ENCODE peak calls at places on chromosomes 7 and 10, in nine cellular contexts. One of them, this sample, is unnamed.

GRCh38 chr7:134901389-134902020 is 84.8 kb upstream of the AGBL3 start:
- DNase-seq in BE2C: no peak
- DNase-seq in choroid plexus epithelial cell: no peak
- DNase-seq in ovary: no peak
- DNase-seq in HCT116: no peak
- DNase-seq in dorsolateral prefrontal cortex: no peak
- DNase-seq in AG09309: no peak
- DNase-seq in HFF-Myc: no peak
- DNase-seq in esophagus squamous epithelium: no peak
- DNase-seq in this sample: peak; percentile 59

GRCh38 chr10:97567891-97568290 is 4.7 kb upstream of the ANKRD2 start:
- DNase-seq in BE2C: no peak
- DNase-seq in dorsolateral prefrontal cortex: no peak
- DNase-seq in ovary: no peak
- DNase-seq in HCT116: no peak
- DNase-seq in esophagus squamous epithelium: no peak
- DNase-seq in HFF-Myc: no peak
- DNase-seq in AG09309: no peak
- DNase-seq in choroid plexus epithelial cell: no peak
- DNase-seq in this sample: no peak

GRCh38 chr10:131846224-131847101 is 54.3 kb upstream of the PPP2R2D start:
- DNase-seq in ovary: no peak
- DNase-seq in HFF-Myc: no peak
- DNase-seq in dorsolateral prefrontal cortex: no peak
- DNase-seq in BE2C: peak; percentile 2
- DNase-seq in esophagus squamous epithelium: no peak
- DNase-seq in HCT116: no peak
- DNase-seq in choroid plexus epithelial cell: no peak
- DNase-seq in AG09309: no peak
- DNase-seq in this sample: no peak

GRCh38 chr10:132173185-132173584 is 13.6 kb upstream of the DPYSL4 start:
- DNase-seq in esophagus squamous epithelium: no peak
- DNase-seq in ovary: no peak
- DNase-seq in HCT116: no peak
- DNase-seq in dorsolateral prefrontal cortex: peak; percentile 2
- DNase-seq in BE2C: no peak
- DNase-seq in AG09309: no peak
- DNase-seq in choroid plexus epithelial cell: no peak
- DNase-seq in HFF-Myc: no peak
- DNase-seq in this sample: no peak

GRCh38 chr10:28991326-28991725 is 297.5 kb upstream of the LYZL1 start:
- DNase-seq in BE2C: no peak
- DNase-seq in dorsolateral prefrontal cortex: no peak
- DNase-seq in ovary: no peak
- DNase-seq in HFF-Myc: no peak
- DNase-seq in AG09309: peak; percentile 54
- DNase-seq in choroid plexus epithelial cell: peak; percentile 53
- DNase-seq in HCT116: peak; percentile 76
- DNase-seq in esophagus squamous epithelium: no peak
- DNase-seq in this sample: peak; percentile 35

GRCh38 chr7:132488634-132489302 is 87.5 kb downstream of the PLXNA4 start:
- DNase-seq in BE2C: peak; percentile 54
- DNase-seq in dorsolateral prefrontal cortex: no peak
- DNase-seq in choroid plexus epithelial cell: no peak
- DNase-seq in HFF-Myc: peak; percentile 5
- DNase-seq in ovary: no peak
- DNase-seq in esophagus squamous epithelium: no peak
- DNase-seq in HCT116: no peak
- DNase-seq in AG09309: no peak
- DNase-seq in this sample: peak; percentile 70

GRCh38 chr7:20541615-20542349 is 73.7 kb upstream of the ABCB5 start:
- DNase-seq in AG09309: no peak
- DNase-seq in BE2C: peak; percentile 58
- DNase-seq in HFF-Myc: no peak
- DNase-seq in ovary: no peak
- DNase-seq in choroid plexus epithelial cell: no peak
- DNase-seq in esophagus squamous epithelium: no peak
- DNase-seq in HCT116: no peak
- DNase-seq in dorsolateral prefrontal cortex: no peak
- DNase-seq in this sample: no peak

GRCh38 chr10:122567056-122567660 is 6.6 kb downstream of the DMBT1 start:
- DNase-seq in choroid plexus epithelial cell: peak; percentile 38
- DNase-seq in ovary: no peak
- DNase-seq in HCT116: peak; percentile 28
- DNase-seq in dorsolateral prefrontal cortex: no peak
- DNase-seq in AG09309: no peak
- DNase-seq in BE2C: peak; percentile 18
- DNase-seq in esophagus squamous epithelium: no peak
- DNase-seq in HFF-Myc: no peak
- DNase-seq in this sample: peak; percentile 27

GRCh38 chr10:19749185-19749729 is 67.0 kb upstream of the PLXDC2 start:
- DNase-seq in choroid plexus epithelial cell: peak; percentile 77
- DNase-seq in esophagus squamous epithelium: no peak
- DNase-seq in ovary: no peak
- DNase-seq in AG09309: peak; percentile 3
- DNase-seq in BE2C: no peak
- DNase-seq in HFF-Myc: no peak
- DNase-seq in dorsolateral prefrontal cortex: no peak
- DNase-seq in HCT116: no peak
- DNase-seq in this sample: peak; percentile 78

GRCh38 chr10:8768854-8769253 is 714.4 kb downstream of the GATA3 start:
- DNase-seq in dorsolateral prefrontal cortex: no peak
- DNase-seq in BE2C: no peak
- DNase-seq in esophagus squamous epithelium: no peak
- DNase-seq in choroid plexus epithelial cell: no peak
- DNase-seq in AG09309: no peak
- DNase-seq in HCT116: no peak
- DNase-seq in HFF-Myc: no peak
- DNase-seq in ovary: no peak
- DNase-seq in this sample: no peak

GRCh38 chr10:133124357-133125211 is 35.4 kb upstream of the KNDC1 start:
- DNase-seq in dorsolateral prefrontal cortex: peak; percentile 8
- DNase-seq in HCT116: no peak
- DNase-seq in AG09309: no peak
- DNase-seq in BE2C: peak; percentile 58
- DNase-seq in choroid plexus epithelial cell: peak; percentile 16
- DNase-seq in esophagus squamous epithelium: no peak
- DNase-seq in ovary: no peak
- DNase-seq in HFF-Myc: no peak
- DNase-seq in this sample: no peak

GRCh38 chr10:33743429-33743857 is 409.0 kb upstream of the NRP1 start:
- DNase-seq in BE2C: no peak
- DNase-seq in esophagus squamous epithelium: no peak
- DNase-seq in AG09309: no peak
- DNase-seq in HCT116: no peak
- DNase-seq in ovary: no peak
- DNase-seq in HFF-Myc: no peak
- DNase-seq in choroid plexus epithelial cell: no peak
- DNase-seq in dorsolateral prefrontal cortex: no peak
- DNase-seq in this sample: no peak

GRCh38 chr7:4713183-4713784 is 31.2 kb downstream of the FOXK1 start:
- DNase-seq in HCT116: no peak
- DNase-seq in AG09309: no peak
- DNase-seq in esophagus squamous epithelium: no peak
- DNase-seq in dorsolateral prefrontal cortex: no peak
- DNase-seq in HFF-Myc: no peak
- DNase-seq in ovary: no peak
- DNase-seq in BE2C: no peak
- DNase-seq in choroid plexus epithelial cell: peak; percentile 59
- DNase-seq in this sample: peak; percentile 78

GRCh38 chr10:126013489-126014281 is 117.3 kb downstream of the FANK1 start:
- DNase-seq in ovary: no peak
- DNase-seq in HCT116: no peak
- DNase-seq in esophagus squamous epithelium: no peak
- DNase-seq in BE2C: no peak
- DNase-seq in AG09309: peak; percentile 39
- DNase-seq in HFF-Myc: peak; percentile 70
- DNase-seq in dorsolateral prefrontal cortex: no peak
- DNase-seq in choroid plexus epithelial cell: peak; percentile 80
- DNase-seq in this sample: peak; percentile 92

GRCh38 chr10:31698169-31698890 is 230.3 kb downstream of the ARHGAP12 start:
- DNase-seq in dorsolateral prefrontal cortex: no peak
- DNase-seq in choroid plexus epithelial cell: peak; percentile 93
- DNase-seq in HFF-Myc: no peak
- DNase-seq in esophagus squamous epithelium: no peak
- DNase-seq in HCT116: no peak
- DNase-seq in BE2C: no peak
- DNase-seq in AG09309: peak; percentile 86
- DNase-seq in ovary: peak; percentile 74
- DNase-seq in this sample: peak; percentile 96

GRCh38 chr10:68208424-68209042 is 23.4 kb downstream of the ATOH7 start:
- DNase-seq in ovary: peak; percentile 23
- DNase-seq in dorsolateral prefrontal cortex: peak; percentile 32
- DNase-seq in HFF-Myc: peak; percentile 67
- DNase-seq in HCT116: peak; percentile 81
- DNase-seq in BE2C: peak; percentile 75
- DNase-seq in AG09309: peak; percentile 52
- DNase-seq in esophagus squamous epithelium: no peak
- DNase-seq in choroid plexus epithelial cell: peak; percentile 85
- DNase-seq in this sample: peak; percentile 80

GRCh38 chr10:11173062-11173461 is 155.4 kb downstream of the CELF2 start:
- DNase-seq in HFF-Myc: no peak
- DNase-seq in HCT116: no peak
- DNase-seq in choroid plexus epithelial cell: no peak
- DNase-seq in BE2C: no peak
- DNase-seq in dorsolateral prefrontal cortex: no peak
- DNase-seq in AG09309: no peak
- DNase-seq in esophagus squamous epithelium: no peak
- DNase-seq in ovary: no peak
- DNase-seq in this sample: no peak
- H3K4me3 ChIP-seq in HFF-Myc: no peak overlapping the region
- H3K4me3 ChIP-seq in HCT116: no peak overlapping the region
- H3K4me3 ChIP-seq in choroid plexus epithelial cell: no peak overlapping the region
- H3K4me3 ChIP-seq in BE2C: no peak overlapping the region
- H3K4me3 ChIP-seq in dorsolateral prefrontal cortex: peak overlapping the region; percentile 28
- H3K4me3 ChIP-seq in AG09309: no peak overlapping the region
- H3K4me3 ChIP-seq in esophagus squamous epithelium: no peak overlapping the region
- H3K4me3 ChIP-seq in ovary: no peak overlapping the region
- H3K4me3 ChIP-seq in this sample: no peak overlapping the region

DNA sequence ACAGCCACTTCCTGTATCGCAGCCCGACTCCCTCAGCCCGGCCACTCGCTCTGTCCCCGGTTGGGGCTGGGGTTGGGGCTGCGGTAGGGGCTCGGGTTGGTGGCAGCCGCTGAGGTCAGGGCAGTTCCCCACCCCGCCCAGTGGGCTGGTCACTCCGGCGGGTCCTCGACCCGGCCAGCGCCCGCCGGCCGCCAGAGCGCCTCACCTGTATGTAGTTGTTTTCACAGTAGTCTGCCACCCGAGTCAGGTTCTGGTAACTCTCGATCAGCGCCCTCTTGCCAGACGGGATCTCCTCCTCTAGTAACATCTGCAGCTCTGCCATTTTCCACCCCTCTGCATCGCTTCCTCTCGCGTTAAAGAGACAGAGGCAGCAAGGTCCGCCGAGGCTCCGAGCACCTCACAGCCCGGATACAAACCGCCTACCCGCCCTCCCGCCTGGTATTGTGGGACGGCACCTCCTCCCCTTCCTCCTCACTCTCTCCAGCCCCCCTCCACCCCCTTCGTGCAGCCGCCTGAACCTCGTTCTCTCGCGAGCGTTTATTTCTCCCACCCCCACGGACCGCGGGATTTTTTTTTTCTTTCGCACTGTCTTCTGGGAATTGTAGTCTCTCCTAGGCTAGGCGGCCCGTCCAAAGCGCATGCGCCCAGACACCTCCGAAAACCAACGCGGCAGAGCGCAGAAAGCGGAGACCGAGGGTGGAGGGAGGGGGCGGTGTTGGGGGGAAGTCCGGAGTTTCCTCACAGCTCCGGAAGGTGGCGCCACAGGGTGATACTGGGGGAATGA is at the start of gene ABI1:
- DNase-seq in HCT116: peak; percentile 97
- DNase-seq in AG09309: peak; percentile 95
- DNase-seq in esophagus squamous epithelium: peak; percentile 96
- DNase-seq in HFF-Myc: peak; percentile 98
- DNase-seq in BE2C: peak; percentile 96
- DNase-seq in choroid plexus epithelial cell: peak; percentile 99
- DNase-seq in ovary: peak; percentile 97
- DNase-seq in dorsolateral prefrontal cortex: peak; percentile 96
- DNase-seq in this sample: peak; percentile 98
- TF ChIP-seq CTCF in HCT116: no peak
- TF ChIP-seq CTCF in AG09309: peak; percentile 67
- TF ChIP-seq CTCF in esophagus squamous epithelium: peak; percentile 54
- TF ChIP-seq CTCF in HFF-Myc: peak; percentile 73
- TF ChIP-seq CTCF in BE2C: peak; percentile 69
- TF ChIP-seq CTCF in choroid plexus epithelial cell: peak; percentile 75
- TF ChIP-seq CTCF in ovary: no peak
- TF ChIP-seq CTCF in dorsolateral prefrontal cortex: no peak
- TF ChIP-seq CTCF in this sample: peak; percentile 66

GRCh38 chr7:156069897-156070296 is 257.6 kb upstream of the SHH start:
- DNase-seq in ovary: no peak
- DNase-seq in AG09309: no peak
- DNase-seq in HFF-Myc: no peak
- DNase-seq in choroid plexus epithelial cell: no peak
- DNase-seq in esophagus squamous epithelium: no peak
- DNase-seq in HCT116: no peak
- DNase-seq in BE2C: no peak
- DNase-seq in dorsolateral prefrontal cortex: no peak
- DNase-seq in this sample: no peak

GRCh38 chr7:156063241-156063810 is 251.1 kb upstream of the SHH start:
- DNase-seq in dorsolateral prefrontal cortex: no peak
- DNase-seq in AG09309: no peak
- DNase-seq in ovary: no peak
- DNase-seq in HFF-Myc: no peak
- DNase-seq in esophagus squamous epithelium: no peak
- DNase-seq in choroid plexus epithelial cell: no peak
- DNase-seq in HCT116: no peak
- DNase-seq in BE2C: no peak
- DNase-seq in this sample: no peak

GRCh38 chr7:156064921-156065386 is 252.7 kb upstream of the SHH start:
- DNase-seq in AG09309: no peak
- DNase-seq in BE2C: no peak
- DNase-seq in ovary: no peak
- DNase-seq in HCT116: no peak
- DNase-seq in dorsolateral prefrontal cortex: no peak
- DNase-seq in esophagus squamous epithelium: no peak
- DNase-seq in HFF-Myc: no peak
- DNase-seq in choroid plexus epithelial cell: peak; percentile 7
- DNase-seq in this sample: no peak

GRCh38 chr7:156065400-156065799 is 253.1 kb upstream of the SHH start:
- DNase-seq in HFF-Myc: no peak
- DNase-seq in dorsolateral prefrontal cortex: no peak
- DNase-seq in esophagus squamous epithelium: no peak
- DNase-seq in ovary: no peak
- DNase-seq in BE2C: no peak
- DNase-seq in HCT116: no peak
- DNase-seq in AG09309: no peak
- DNase-seq in choroid plexus epithelial cell: no peak
- DNase-seq in this sample: no peak

GRCh38 chr7:156067156-156067555 is 254.9 kb upstream of the SHH start:
- DNase-seq in HFF-Myc: no peak
- DNase-seq in AG09309: no peak
- DNase-seq in esophagus squamous epithelium: no peak
- DNase-seq in ovary: no peak
- DNase-seq in BE2C: no peak
- DNase-seq in choroid plexus epithelial cell: no peak
- DNase-seq in HCT116: no peak
- DNase-seq in dorsolateral prefrontal cortex: no peak
- DNase-seq in this sample: no peak
- H3K4me3 ChIP-seq in HFF-Myc: no peak overlapping the region
- H3K4me3 ChIP-seq in AG09309: no peak overlapping the region
- H3K4me3 ChIP-seq in esophagus squamous epithelium: no peak overlapping the region
- H3K4me3 ChIP-seq in ovary: no peak overlapping the region
- H3K4me3 ChIP-seq in BE2C: no peak overlapping the region
- H3K4me3 ChIP-seq in choroid plexus epithelial cell: no peak overlapping the region
- H3K4me3 ChIP-seq in HCT116: no peak overlapping the region
- H3K4me3 ChIP-seq in dorsolateral prefrontal cortex: no peak overlapping the region
- H3K4me3 ChIP-seq in this sample: no peak overlapping the region

GRCh38 chr7:142918901-142919300 is 14.6 kb downstream of the TRPV5 start:
- DNase-seq in esophagus squamous epithelium: no peak
- DNase-seq in HFF-Myc: no peak
- DNase-seq in ovary: no peak
- DNase-seq in HCT116: no peak
- DNase-seq in BE2C: no peak
- DNase-seq in dorsolateral prefrontal cortex: no peak
- DNase-seq in AG09309: no peak
- DNase-seq in choroid plexus epithelial cell: no peak
- DNase-seq in this sample: no peak
- TF ChIP-seq CTCF in esophagus squamous epithelium: no peak
- TF ChIP-seq CTCF in HFF-Myc: no peak
- TF ChIP-seq CTCF in ovary: no peak
- TF ChIP-seq CTCF in HCT116: no peak
- TF ChIP-seq CTCF in BE2C: no peak
- TF ChIP-seq CTCF in dorsolateral prefrontal cortex: no peak
- TF ChIP-seq CTCF in AG09309: no peak
- TF ChIP-seq CTCF in choroid plexus epithelial cell: no peak
- TF ChIP-seq CTCF in this sample: no peak